ENCODE peak calls at places on chromosomes 12 and 14, in eight cellular contexts. One of them, this sample, is unnamed.

GRCh38 chr12:82835217-82835616 is 148.5 kb downstream of the TMTC2 start:
- DNase-seq in SK-N-SH: no peak
- DNase-seq in HCT116: peak; percentile 26
- DNase-seq in A549: no peak
- DNase-seq in HepG2: no peak
- DNase-seq in Panc1: no peak
- DNase-seq in HL-60: no peak
- DNase-seq in GM23338: no peak
- DNase-seq in this sample: no peak

GRCh38 chr12:75480469-75480949 is at the start of gene GLIPR1:
- DNase-seq in SK-N-SH: peak; percentile 2
- DNase-seq in HCT116: no peak
- DNase-seq in A549: peak; percentile 44
- DNase-seq in HepG2: peak; percentile 45
- DNase-seq in Panc1: peak; percentile 69
- DNase-seq in HL-60: peak; percentile 88
- DNase-seq in GM23338: no peak
- DNase-seq in this sample: no peak

GRCh38 chr14:70005281-70005805 is 126.1 kb downstream of the SMOC1 start:
- DNase-seq in SK-N-SH: no peak
- DNase-seq in HCT116: no peak
- DNase-seq in A549: no peak
- DNase-seq in HepG2: peak; percentile 98
- DNase-seq in Panc1: no peak
- DNase-seq in HL-60: no peak
- DNase-seq in GM23338: no peak
- DNase-seq in this sample: no peak

GRCh38 chr12:108302471-108303311 is 36.4 kb downstream of the CMKLR1 start:
- DNase-seq in SK-N-SH: peak; percentile 39
- DNase-seq in HCT116: no peak
- DNase-seq in A549: no peak
- DNase-seq in HepG2: peak; percentile 84
- DNase-seq in Panc1: no peak
- DNase-seq in HL-60: no peak
- DNase-seq in GM23338: peak; percentile 83
- DNase-seq in this sample: no peak

GRCh38 chr14:76373456-76373855 is 2.5 kb upstream of the ESRRB start:
- DNase-seq in SK-N-SH: no peak
- DNase-seq in HCT116: no peak
- DNase-seq in A549: no peak
- DNase-seq in HepG2: no peak
- DNase-seq in Panc1: no peak
- DNase-seq in HL-60: no peak
- DNase-seq in GM23338: peak; percentile 50
- DNase-seq in this sample: no peak

GRCh38 chr12:79690606-79691298 is at the start of gene PAWR:
- DNase-seq in SK-N-SH: peak; percentile 67
- DNase-seq in HCT116: peak; percentile 70
- DNase-seq in A549: peak; percentile 59
- DNase-seq in HepG2: peak; percentile 71
- DNase-seq in Panc1: no peak
- DNase-seq in HL-60: no peak
- DNase-seq in GM23338: peak; percentile 93
- DNase-seq in this sample: no peak

GRCh38 chr12:67419810-67420209 is 150.7 kb downstream of the CAND1 start:
- DNase-seq in SK-N-SH: no peak
- DNase-seq in HCT116: no peak
- DNase-seq in A549: no peak
- DNase-seq in HepG2: no peak
- DNase-seq in Panc1: no peak
- DNase-seq in HL-60: no peak
- DNase-seq in GM23338: peak; percentile 64
- DNase-seq in this sample: peak; percentile 17

GRCh38 chr12:51028126-51028810 is 2.1 kb upstream of the SLC11A2 start:
- DNase-seq in SK-N-SH: no peak
- DNase-seq in HCT116: no peak
- DNase-seq in A549: peak; percentile 36
- DNase-seq in HepG2: peak; percentile 70
- DNase-seq in Panc1: peak; percentile 46
- DNase-seq in HL-60: peak; percentile 88
- DNase-seq in GM23338: peak; percentile 89
- DNase-seq in this sample: peak; percentile 53

GRCh38 chr14:48747683-48748082 is 838.5 kb downstream of the RPS29 start:
- DNase-seq in SK-N-SH: no peak
- DNase-seq in HCT116: no peak
- DNase-seq in A549: no peak
- DNase-seq in HepG2: no peak
- DNase-seq in Panc1: no peak
- DNase-seq in HL-60: no peak
- DNase-seq in GM23338: no peak
- DNase-seq in this sample: no peak

GRCh38 chr12:116968986-116969385 is 58.2 kb downstream of the FBXW8 start:
- DNase-seq in SK-N-SH: no peak
- DNase-seq in HCT116: no peak
- DNase-seq in A549: no peak
- DNase-seq in HepG2: no peak
- DNase-seq in Panc1: no peak
- DNase-seq in HL-60: no peak
- DNase-seq in GM23338: peak; percentile 10
- DNase-seq in this sample: no peak

GRCh38 chr12:39368891-39369290 is 74.0 kb downstream of the KIF21A start:
- DNase-seq in SK-N-SH: no peak
- DNase-seq in HCT116: no peak
- DNase-seq in A549: no peak
- DNase-seq in HepG2: no peak
- DNase-seq in Panc1: no peak
- DNase-seq in HL-60: no peak
- DNase-seq in GM23338: no peak
- DNase-seq in this sample: no peak

GRCh38 chr14:64501326-64502171 is 2.1 kb downstream of the ZBTB25 start:
- DNase-seq in SK-N-SH: peak; percentile 58
- DNase-seq in HCT116: no peak
- DNase-seq in A549: no peak
- DNase-seq in HepG2: peak; percentile 55
- DNase-seq in Panc1: no peak
- DNase-seq in HL-60: no peak
- DNase-seq in GM23338: no peak
- DNase-seq in this sample: no peak

GRCh38 chr14:69355955-69356321 is 42.2 kb downstream of the ERH start:
- DNase-seq in SK-N-SH: no peak
- DNase-seq in HCT116: no peak
- DNase-seq in A549: no peak
- DNase-seq in HepG2: no peak
- DNase-seq in Panc1: no peak
- DNase-seq in HL-60: no peak
- DNase-seq in GM23338: no peak
- DNase-seq in this sample: no peak

GRCh38 chr12:120941846-120942405 is 36.4 kb upstream of the HNF1A start:
- DNase-seq in SK-N-SH: no peak
- DNase-seq in HCT116: no peak
- DNase-seq in A549: no peak
- DNase-seq in HepG2: no peak
- DNase-seq in Panc1: no peak
- DNase-seq in HL-60: peak; percentile 25
- DNase-seq in GM23338: no peak
- DNase-seq in this sample: no peak

GRCh38 chr12:40692617-40693502 is 621 bp downstream of the CNTN1 start:
- DNase-seq in SK-N-SH: peak; percentile 66
- DNase-seq in HCT116: no peak
- DNase-seq in A549: peak; percentile 36
- DNase-seq in HepG2: no peak
- DNase-seq in Panc1: no peak
- DNase-seq in HL-60: no peak
- DNase-seq in GM23338: peak; percentile 65
- DNase-seq in this sample: no peak

GRCh38 chr12:89461649-89462612 is 62.7 kb downstream of the GALNT4 start:
- DNase-seq in SK-N-SH: peak; percentile 36
- DNase-seq in HCT116: peak; percentile 57
- DNase-seq in A549: peak; percentile 51
- DNase-seq in HepG2: peak; percentile 44
- DNase-seq in Panc1: peak; percentile 20
- DNase-seq in HL-60: no peak
- DNase-seq in GM23338: peak; percentile 76
- DNase-seq in this sample: peak; percentile 39

GRCh38 chr12:89468648-89469326 is 55.8 kb downstream of the GALNT4 start:
- DNase-seq in SK-N-SH: no peak
- DNase-seq in HCT116: no peak
- DNase-seq in A549: no peak
- DNase-seq in HepG2: no peak
- DNase-seq in Panc1: no peak
- DNase-seq in HL-60: no peak
- DNase-seq in GM23338: no peak
- DNase-seq in this sample: no peak

GRCh38 chr12:89468017-89468416 is 56.6 kb downstream of the GALNT4 start:
- DNase-seq in SK-N-SH: no peak
- DNase-seq in HCT116: no peak
- DNase-seq in A549: no peak
- DNase-seq in HepG2: no peak
- DNase-seq in Panc1: no peak
- DNase-seq in HL-60: no peak
- DNase-seq in GM23338: no peak
- DNase-seq in this sample: no peak

GRCh38 chr12:89461190-89461589 is 63.4 kb downstream of the GALNT4 start:
- DNase-seq in SK-N-SH: no peak
- DNase-seq in HCT116: no peak
- DNase-seq in A549: no peak
- DNase-seq in HepG2: no peak
- DNase-seq in Panc1: no peak
- DNase-seq in HL-60: no peak
- DNase-seq in GM23338: no peak
- DNase-seq in this sample: no peak

GRCh38 chr12:89464974-89465592 is 59.5 kb downstream of the GALNT4 start:
- DNase-seq in SK-N-SH: no peak
- DNase-seq in HCT116: no peak
- DNase-seq in A549: no peak
- DNase-seq in HepG2: no peak
- DNase-seq in Panc1: no peak
- DNase-seq in HL-60: no peak
- DNase-seq in GM23338: no peak
- DNase-seq in this sample: no peak
- TF ChIP-seq REST in SK-N-SH: no peak
- TF ChIP-seq REST in HCT116: no peak
- TF ChIP-seq REST in A549: no peak
- TF ChIP-seq REST in HepG2: no peak
- TF ChIP-seq REST in Panc1: no peak
- TF ChIP-seq REST in HL-60: no peak
- TF ChIP-seq REST in GM23338: no peak
- TF ChIP-seq REST in this sample: no peak

GRCh38 chr14:49946320-49947141 is 53.6 kb downstream of the ARF6 start:
- DNase-seq in SK-N-SH: peak; percentile 63
- DNase-seq in HCT116: no peak
- DNase-seq in A549: peak; percentile 76
- DNase-seq in HepG2: peak; percentile 32
- DNase-seq in Panc1: peak; percentile 52
- DNase-seq in HL-60: no peak
- DNase-seq in GM23338: no peak
- DNase-seq in this sample: no peak
- TF ChIP-seq REST in SK-N-SH: no peak
- TF ChIP-seq REST in HCT116: no peak
- TF ChIP-seq REST in A549: no peak
- TF ChIP-seq REST in HepG2: no peak
- TF ChIP-seq REST in Panc1: no peak
- TF ChIP-seq REST in HL-60: no peak
- TF ChIP-seq REST in GM23338: no peak
- TF ChIP-seq REST in this sample: no peak

GRCh38 chr14:96631621-96632362 is 129.6 kb downstream of the PAPOLA start:
- DNase-seq in SK-N-SH: peak; percentile 8
- DNase-seq in HCT116: no peak
- DNase-seq in A549: no peak
- DNase-seq in HepG2: no peak
- DNase-seq in Panc1: no peak
- DNase-seq in HL-60: no peak
- DNase-seq in GM23338: no peak
- DNase-seq in this sample: peak; percentile 43
- TF ChIP-seq REST in SK-N-SH: no peak
- TF ChIP-seq REST in HCT116: no peak
- TF ChIP-seq REST in A549: no peak
- TF ChIP-seq REST in HepG2: no peak
- TF ChIP-seq REST in Panc1: no peak
- TF ChIP-seq REST in HL-60: no peak
- TF ChIP-seq REST in GM23338: no peak
- TF ChIP-seq REST in this sample: no peak

GRCh38 chr12:81017792-81018191 is 60.1 kb upstream of the ACSS3 start:
- DNase-seq in SK-N-SH: no peak
- DNase-seq in HCT116: no peak
- DNase-seq in A549: no peak
- DNase-seq in HepG2: no peak
- DNase-seq in Panc1: no peak
- DNase-seq in HL-60: no peak
- DNase-seq in GM23338: no peak
- DNase-seq in this sample: no peak
- TF ChIP-seq REST in SK-N-SH: no peak
- TF ChIP-seq REST in HCT116: no peak
- TF ChIP-seq REST in A549: no peak
- TF ChIP-seq REST in HepG2: no peak
- TF ChIP-seq REST in Panc1: no peak
- TF ChIP-seq REST in HL-60: no peak
- TF ChIP-seq REST in GM23338: no peak
- TF ChIP-seq REST in this sample: no peak

This sample was measured in K562.